ENCODE peak calls at places on chromosomes 7 and 10, in four cellular contexts. K is fibroblast of pulmonary artery, F is stomach, N is cardiac muscle cell. X is an unnamed sample.

GRCh38 chr7:30983042-30983913 is 19.5 kb downstream of the GHRHR start:
- DNase-seq in K (peak), F (peak), N (peak), X (peak)

GRCh38 chr10:89837173-89838001 is 136.0 kb downstream of the KIF20B start:
- DNase-seq in K (peak), F (peak), N (peak), X (no peak)

GRCh38 chr10:126905776-126906703 is 812 bp downstream of the DOCK1 start:
- DNase-seq in K (peak), F (peak), N (peak), X (peak)

GRCh38 chr10:58189269-58189668 is 78.4 kb downstream of the IPMK start:
- DNase-seq in K (peak), F (no peak), N (peak), X (no peak)

GRCh38 chr10:17423641-17424186 is 30.7 kb downstream of the ST8SIA6 start:
- DNase-seq in K (no peak), F (no peak), N (no peak), X (no peak)

GRCh38 chr10:7260912-7261700 is 149.7 kb downstream of the SFMBT2 start:
- DNase-seq in K (peak), F (no peak), N (peak), X (no peak)

GRCh38 chr10:43039629-43040481 is 37.0 kb upstream of the RET start:
- DNase-seq in K (no peak), F (peak), N (peak), X (no peak)

GRCh38 chr10:18060217-18060616 is 80.0 kb upstream of the CACNB2 start:
- DNase-seq in K (peak), F (no peak), N (peak), X (no peak)

GRCh38 chr10:110944997-110945396 is 25.6 kb downstream of the SHOC2 start:
- DNase-seq in K (peak), F (no peak), N (peak), X (no peak)

GRCh38 chr10:21753497-21754270 is 219.7 kb downstream of the MLLT10 start:
- DNase-seq in K (no peak), F (no peak), N (no peak), X (no peak)

GRCh38 chr7:153835104-153835503 is 217.1 kb upstream of the DPP6 start:
- DNase-seq in K (no peak), F (no peak), N (no peak), X (no peak)

GRCh38 chr7:84985073-84985784 is 201.6 kb downstream of the SEMA3D start:
- DNase-seq in K (peak), F (no peak), N (peak), X (no peak)
- TF ChIP-seq CTCF in K (peak), F (no peak), N (no peak), X (no peak)

GRCh38 chr7:46932656-46933424 is 649.1 kb downstream of the TNS3 start:
- DNase-seq in K (peak), F (no peak), N (peak), X (no peak)
- TF ChIP-seq CTCF in K (peak), F (no peak), N (peak), X (no peak)

DNA sequence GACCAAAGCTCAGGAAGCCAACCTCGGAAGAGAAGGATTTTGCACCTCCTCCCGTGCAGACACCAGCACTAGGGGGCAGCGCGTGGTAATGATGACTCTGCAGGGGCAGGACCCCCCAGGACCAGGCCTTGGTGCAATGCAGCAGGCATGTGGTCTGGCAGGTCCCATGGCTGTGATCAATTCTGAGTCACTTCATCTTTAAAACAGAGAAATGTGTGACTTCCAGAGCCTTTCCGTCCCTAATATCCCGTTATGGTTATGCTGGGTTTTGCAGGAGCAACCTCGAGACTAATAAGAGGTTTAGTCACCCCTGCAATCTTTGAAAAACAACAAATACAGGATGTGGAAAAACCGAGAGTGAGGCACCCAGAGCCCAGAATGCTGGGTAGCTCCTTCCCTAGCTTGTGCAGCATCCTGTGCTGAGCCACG is 30.2 kb upstream of the GJD4 start:
- DNase-seq in K (peak), F (no peak), N (peak), X (peak)
- TF ChIP-seq CTCF in K (peak), F (no peak), N (peak), X (peak)

GRCh38 chr7:122412441-122412840 is 107.9 kb upstream of the FEZF1 start:
- DNase-seq in K (peak), F (no peak), N (peak), X (no peak)

GRCh38 chr7:122416316-122416925 is 111.9 kb upstream of the FEZF1 start:
- DNase-seq in K (peak), F (no peak), N (no peak), X (no peak)

GRCh38 chr7:122412886-122413285 is 108.3 kb upstream of the FEZF1 start:
- DNase-seq in K (peak), F (no peak), N (peak), X (no peak)

GRCh38 chr7:122413339-122413738 is 108.8 kb upstream of the FEZF1 start:
- DNase-seq in K (no peak), F (no peak), N (no peak), X (no peak)

GRCh38 chr7:122415510-122415909 is 111.0 kb upstream of the FEZF1 start:
- DNase-seq in K (no peak), F (no peak), N (no peak), X (no peak)
- TF ChIP-seq CTCF in K (no peak), F (no peak), N (no peak), X (no peak)

DNA sequence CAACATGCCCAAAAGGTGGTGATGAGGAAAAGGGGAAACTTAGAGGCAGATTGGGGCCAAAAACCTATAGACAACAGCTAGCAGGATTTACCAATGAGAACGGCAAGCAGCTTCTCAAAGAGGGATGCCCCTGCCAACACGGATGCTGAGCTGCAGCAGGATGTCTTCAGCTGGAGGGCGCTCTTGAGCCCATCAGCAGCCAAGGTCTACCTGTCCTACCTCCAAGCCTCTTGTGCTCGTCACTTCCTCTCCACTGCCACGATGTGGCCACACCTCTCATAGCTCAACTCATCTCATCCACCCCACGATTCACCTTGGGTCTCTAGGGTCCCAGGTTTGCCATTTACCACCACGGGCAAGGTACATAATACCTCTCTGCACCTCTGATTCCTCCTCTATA is 36.5 kb downstream of the DLG5 start:
- DNase-seq in K (no peak), F (no peak), N (no peak), X (no peak)
- TF ChIP-seq CTCF in K (no peak), F (no peak), N (peak), X (no peak)